ENCODE peak calls at places on chromosomes 2 and 18, in four cellular contexts. I, D, X and E are unnamed samples.

GRCh38 chr18:79545255-79545654 is 134.3 kb upstream of the CTDP1 start:
- DNase-seq in D (no peak), X (no peak), I (no peak), E (no peak)

GRCh38 chr18:46458472-46458871 is 198.5 kb downstream of the LOXHD1 start:
- DNase-seq in I (no peak), D (no peak), X (no peak), E (no peak)

GRCh38 chr2:111632661-111633060 is 251.3 kb downstream of the ANAPC1 start:
- DNase-seq in X (no peak), D (no peak), I (no peak), E (no peak)

GRCh38 chr2:209476367-209477191 is 52.7 kb downstream of the MAP2 start:
- DNase-seq in X (no peak), I (no peak), D (no peak), E (no peak)

GRCh38 chr2:118667366-118667765 is 180.1 kb downstream of the EN1 start:
- DNase-seq in X (no peak), D (no peak), I (no peak), E (no peak)

GRCh38 chr2:46153996-46154753 is 143.0 kb upstream of the EPAS1 start:
- DNase-seq in D (no peak), X (no peak), I (no peak), E (no peak)

GRCh38 chr2:227942021-227942420 is 70.6 kb downstream of the DAW1 start:
- DNase-seq in D (no peak), X (no peak), I (no peak), E (no peak)

GRCh38 chr2:46239847-46240181 is 57.4 kb upstream of the EPAS1 start:
- DNase-seq in X (peak), I (no peak), D (no peak), E (no peak)

GRCh38 chr18:46636040-46636630 is 20.9 kb downstream of the LOXHD1 start:
- DNase-seq in X (no peak), D (no peak), I (no peak), E (no peak)

GRCh38 chr2:40719414-40719813 is 267.5 kb upstream of the SLC8A1 start:
- DNase-seq in X (no peak), D (no peak), I (no peak), E (no peak)

GRCh38 chr2:61530365-61531148 is 7.6 kb downstream of the XPO1 start:
- DNase-seq in I (no peak), X (no peak), D (no peak), E (no peak)
- TF ChIP-seq TAF1 in I (no peak), X (no peak), D (no peak), E (no peak)

GRCh38 chr18:9849407-9849961 is 36.3 kb upstream of the TXNDC2 start:
- DNase-seq in X (no peak), I (no peak), D (peak), E (no peak)
- TF ChIP-seq POLR2AphosphoS5 in X (no peak), I (no peak), D (no peak), E (no peak)

DNA sequence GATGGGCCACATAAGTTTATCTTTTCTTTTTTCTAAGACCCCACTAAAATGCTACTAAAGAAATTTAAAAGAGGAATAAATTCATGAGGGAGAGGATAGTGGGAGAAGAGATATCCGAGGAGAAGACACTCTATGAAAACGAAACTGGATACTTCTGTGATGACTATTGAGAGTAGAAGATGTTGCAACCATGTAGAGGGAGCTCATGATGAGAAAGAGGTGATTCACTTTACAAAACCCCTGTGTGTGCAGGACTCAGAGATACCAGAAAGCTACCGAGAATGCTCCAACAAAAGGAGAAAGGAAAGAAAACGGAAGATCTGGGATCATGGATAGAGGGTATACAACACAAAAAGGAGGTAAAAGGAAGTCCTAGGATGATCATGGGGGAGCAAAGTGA is 34.9 kb downstream of the SLC38A11 start:
- DNase-seq in X (no peak), I (peak), D (no peak), E (no peak)
- TF ChIP-seq MAX in X (no peak), I (no peak), D (no peak), E (peak)

GRCh38 chr2:64952113-64952895 is 36.9 kb upstream of the SLC1A4 start:
- DNase-seq in X (no peak), D (no peak), I (no peak), E (no peak)
- TF ChIP-seq TAF1 in X (no peak), D (no peak), I (no peak), E (no peak)

GRCh38 chr18:813405-814071 is 1.5 kb upstream of the YES1 start:
- DNase-seq in D (no peak), X (no peak), I (no peak), E (no peak)

GRCh38 chr18:811192-812122 is 585 bp downstream of the YES1 start:
- DNase-seq in X (no peak), D (no peak), I (no peak), E (no peak)

GRCh38 chr18:814300-815084 is 2.5 kb upstream of the YES1 start:
- DNase-seq in I (no peak), D (peak), X (no peak), E (no peak)

GRCh38 chr18:812123-812672 is at the start of gene YES1:
- DNase-seq in X (no peak), D (peak), I (peak), E (peak)

GRCh38 chr18:812673-813404 is 797 bp upstream of the YES1 start:
- DNase-seq in X (peak), I (peak), D (peak), E (peak)
- TF ChIP-seq POLR2AphosphoS5 in X (peak), I (no peak), D (no peak), E (no peak)

GRCh38 chr2:54212456-54212855 is 43.6 kb downstream of the TSPYL6 start:
- DNase-seq in I (peak), X (no peak), D (no peak), E (no peak)
- TF ChIP-seq MAX in I (no peak), X (no peak), D (no peak), E (no peak)

GRCh38 chr2:120920438-120920814 is 184.8 kb downstream of the GLI2 start:
- DNase-seq in I (no peak), D (no peak), X (no peak), E (no peak)
- TF ChIP-seq TAF1 in I (no peak), D (no peak), X (no peak), E (no peak)